ENCODE peak calls at places on chromosomes 12 and 14, in four cellular contexts. One of them, this sample, is unnamed.

GRCh38 chr14:75647650-75648049 is 13.0 kb downstream of the ERG28 start:
- DNase-seq in HepG2: no peak
- DNase-seq in K562: no peak
- DNase-seq in GM12878: no peak
- DNase-seq in this sample: no peak

GRCh38 chr14:105430535-105430934 is 10.9 kb downstream of the MTA1 start:
- DNase-seq in HepG2: no peak
- DNase-seq in K562: no peak
- DNase-seq in GM12878: no peak
- DNase-seq in this sample: no peak

GRCh38 chr12:111759276-111759675 is 7.5 kb upstream of the ALDH2 start:
- DNase-seq in HepG2: no peak
- DNase-seq in K562: no peak
- DNase-seq in GM12878: no peak
- DNase-seq in this sample: no peak

GRCh38 chr12:39931231-39931630 is 174.7 kb downstream of the SLC2A13 start:
- DNase-seq in HepG2: no peak
- DNase-seq in K562: no peak
- DNase-seq in GM12878: no peak
- DNase-seq in this sample: no peak

GRCh38 chr14:24813819-24814259 is 179.8 kb upstream of the GZMB start:
- DNase-seq in HepG2: peak; percentile 76
- DNase-seq in K562: no peak
- DNase-seq in GM12878: no peak
- DNase-seq in this sample: no peak

GRCh38 chr14:105087963-105088811 is 23.0 kb upstream of the GPR132 start:
- DNase-seq in HepG2: peak; percentile 40
- DNase-seq in K562: peak; percentile 23
- DNase-seq in GM12878: no peak
- DNase-seq in this sample: no peak

GRCh38 chr12:16513231-16513630 is 92.7 kb downstream of the LMO3 start:
- DNase-seq in HepG2: no peak
- DNase-seq in K562: no peak
- DNase-seq in GM12878: no peak
- DNase-seq in this sample: no peak

GRCh38 chr12:53180931-53181645 is 363 bp upstream of the CSAD start:
- DNase-seq in HepG2: peak; percentile 71
- DNase-seq in K562: peak; percentile 96
- DNase-seq in GM12878: no peak
- DNase-seq in this sample: peak; percentile 89

GRCh38 chr12:31715283-31715825 is 13.5 kb downstream of the AMN1 start:
- DNase-seq in HepG2: peak; percentile 76
- DNase-seq in K562: peak; percentile 63
- DNase-seq in GM12878: peak; percentile 77
- DNase-seq in this sample: no peak

GRCh38 chr14:66601932-66602578 is 94.1 kb downstream of the GPHN start:
- DNase-seq in HepG2: no peak
- DNase-seq in K562: no peak
- DNase-seq in GM12878: peak; percentile 27
- DNase-seq in this sample: no peak

GRCh38 chr12:113485330-113485729 is 13.7 kb upstream of the LHX5 start:
- DNase-seq in HepG2: no peak
- DNase-seq in K562: peak; percentile 25
- DNase-seq in GM12878: no peak
- DNase-seq in this sample: no peak

GRCh38 chr12:2775431-2775830 is 19.3 kb upstream of the FKBP4 start:
- DNase-seq in HepG2: no peak
- DNase-seq in K562: no peak
- DNase-seq in GM12878: no peak
- DNase-seq in this sample: no peak
- TF ChIP-seq SP1 in HepG2: no peak
- TF ChIP-seq SP1 in K562: no peak
- TF ChIP-seq SP1 in GM12878: no peak
- TF ChIP-seq SP1 in this sample: no peak

DNA sequence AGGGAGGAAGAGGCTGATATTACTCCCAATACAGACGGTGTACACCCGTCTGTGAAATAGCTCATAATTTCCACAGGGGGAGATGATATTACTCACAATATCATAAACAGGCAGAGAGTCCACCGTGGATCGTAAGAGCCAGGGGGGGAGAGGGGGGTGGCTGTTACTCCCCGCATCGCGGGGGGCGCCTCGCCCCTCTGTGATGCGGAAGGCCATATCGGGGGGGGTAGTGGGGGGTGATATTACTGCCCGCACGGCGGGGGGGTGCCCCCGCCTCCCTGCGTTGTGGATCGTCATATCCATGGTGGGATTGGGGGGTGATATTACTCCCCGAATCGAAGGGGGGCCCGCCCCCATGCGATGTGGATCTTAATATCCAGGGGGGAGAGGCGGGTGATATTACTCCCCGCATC is 91.9 kb downstream of the FRMD6 start:
- DNase-seq in HepG2: no peak
- DNase-seq in K562: no peak
- DNase-seq in GM12878: no peak
- DNase-seq in this sample: no peak
- TF ChIP-seq BHLHE40 in HepG2: no peak
- TF ChIP-seq BHLHE40 in K562: no peak
- TF ChIP-seq BHLHE40 in GM12878: no peak
- TF ChIP-seq BHLHE40 in this sample: no peak

GRCh38 chr14:88421286-88421685 is 35.8 kb downstream of the SPATA7 start:
- DNase-seq in HepG2: no peak
- DNase-seq in K562: no peak
- DNase-seq in GM12878: no peak
- DNase-seq in this sample: no peak
- TF ChIP-seq SP1 in HepG2: no peak
- TF ChIP-seq SP1 in K562: no peak
- TF ChIP-seq SP1 in GM12878: no peak
- TF ChIP-seq SP1 in this sample: no peak

GRCh38 chr12:561116-561705 is 101.5 kb downstream of the B4GALNT3 start:
- DNase-seq in HepG2: no peak
- DNase-seq in K562: no peak
- DNase-seq in GM12878: no peak
- DNase-seq in this sample: no peak

GRCh38 chr12:563250-563781 is 99.9 kb downstream of the NINJ2 start:
- DNase-seq in HepG2: no peak
- DNase-seq in K562: no peak
- DNase-seq in GM12878: no peak
- DNase-seq in this sample: no peak

GRCh38 chr12:560666-561065 is 100.9 kb downstream of the B4GALNT3 start:
- DNase-seq in HepG2: no peak
- DNase-seq in K562: no peak
- DNase-seq in GM12878: no peak
- DNase-seq in this sample: no peak

GRCh38 chr12:562634-563033 is 100.6 kb downstream of the NINJ2 start:
- DNase-seq in HepG2: no peak
- DNase-seq in K562: no peak
- DNase-seq in GM12878: no peak
- DNase-seq in this sample: no peak

DNA sequence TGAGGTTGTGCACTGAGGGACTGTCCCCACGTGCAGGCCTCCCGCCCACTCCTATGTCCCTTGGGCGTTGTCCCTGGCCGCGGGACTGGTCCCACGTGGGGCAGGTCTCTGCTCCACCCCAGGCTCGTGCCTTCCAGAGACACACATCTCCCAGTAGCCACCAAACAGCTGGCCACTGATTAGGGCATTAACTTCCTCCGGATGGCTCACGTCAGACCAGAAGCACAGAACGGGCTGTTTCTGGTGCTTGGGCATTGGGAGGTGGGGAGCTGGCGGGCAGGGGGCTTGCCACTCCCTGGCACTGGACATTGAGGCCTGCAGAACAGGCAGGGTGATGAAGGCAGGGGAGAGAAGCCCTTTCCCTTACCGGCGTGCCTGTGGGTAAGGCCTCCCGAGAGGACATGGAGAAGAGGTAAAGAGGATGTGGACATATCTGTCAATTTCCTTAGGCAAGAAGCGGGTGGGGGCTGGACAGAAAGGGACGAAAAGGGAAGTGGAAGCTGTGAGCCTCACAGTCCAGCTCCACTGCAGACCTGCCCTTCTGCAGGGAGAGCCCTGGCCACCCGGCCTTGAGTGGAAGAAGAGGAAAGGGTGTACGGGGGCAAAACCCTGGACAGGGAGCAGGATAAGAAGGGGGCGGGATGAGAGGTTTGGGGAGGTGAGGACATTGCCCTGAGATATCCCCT is 101.2 kb downstream of the NINJ2 start:
- DNase-seq in HepG2: no peak
- DNase-seq in K562: peak; percentile 40
- DNase-seq in GM12878: no peak
- DNase-seq in this sample: no peak
- TF ChIP-seq BHLHE40 in HepG2: no peak
- TF ChIP-seq BHLHE40 in K562: peak; percentile 69
- TF ChIP-seq BHLHE40 in GM12878: peak; percentile 72
- TF ChIP-seq BHLHE40 in this sample: no peak

DNA sequence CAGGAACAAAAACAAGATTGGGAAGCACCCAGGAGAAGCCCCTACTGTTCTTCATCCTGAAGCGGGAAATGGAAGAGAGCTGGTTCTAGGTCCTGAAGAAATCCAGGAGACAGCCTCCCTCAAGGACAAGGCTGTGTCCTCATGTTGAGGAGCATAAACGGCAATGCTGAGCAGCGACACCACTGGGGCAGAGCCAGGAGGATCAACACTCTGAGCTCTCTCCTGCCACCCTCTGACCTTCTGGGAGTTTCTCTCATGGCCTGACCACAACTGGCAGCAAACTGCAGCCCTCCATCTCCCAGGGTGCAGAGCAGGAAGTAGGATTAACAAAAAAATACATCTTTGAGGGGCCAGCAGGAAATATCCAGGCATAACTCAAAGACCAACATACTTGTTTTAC is 1292.2 kb upstream of the TMEM132C start:
- DNase-seq in HepG2: no peak
- DNase-seq in K562: peak; percentile 13
- DNase-seq in GM12878: no peak
- DNase-seq in this sample: no peak
- TF ChIP-seq SP1 in HepG2: no peak
- TF ChIP-seq SP1 in K562: no peak
- TF ChIP-seq SP1 in GM12878: no peak
- TF ChIP-seq SP1 in this sample: no peak

GRCh38 chr14:80658733-80659132 is 282.8 kb downstream of the CEP128 start:
- DNase-seq in HepG2: peak; percentile 79
- DNase-seq in K562: no peak
- DNase-seq in GM12878: no peak
- DNase-seq in this sample: no peak
- TF ChIP-seq BHLHE40 in HepG2: no peak
- TF ChIP-seq BHLHE40 in K562: no peak
- TF ChIP-seq BHLHE40 in GM12878: no peak
- TF ChIP-seq BHLHE40 in this sample: no peak

DNA sequence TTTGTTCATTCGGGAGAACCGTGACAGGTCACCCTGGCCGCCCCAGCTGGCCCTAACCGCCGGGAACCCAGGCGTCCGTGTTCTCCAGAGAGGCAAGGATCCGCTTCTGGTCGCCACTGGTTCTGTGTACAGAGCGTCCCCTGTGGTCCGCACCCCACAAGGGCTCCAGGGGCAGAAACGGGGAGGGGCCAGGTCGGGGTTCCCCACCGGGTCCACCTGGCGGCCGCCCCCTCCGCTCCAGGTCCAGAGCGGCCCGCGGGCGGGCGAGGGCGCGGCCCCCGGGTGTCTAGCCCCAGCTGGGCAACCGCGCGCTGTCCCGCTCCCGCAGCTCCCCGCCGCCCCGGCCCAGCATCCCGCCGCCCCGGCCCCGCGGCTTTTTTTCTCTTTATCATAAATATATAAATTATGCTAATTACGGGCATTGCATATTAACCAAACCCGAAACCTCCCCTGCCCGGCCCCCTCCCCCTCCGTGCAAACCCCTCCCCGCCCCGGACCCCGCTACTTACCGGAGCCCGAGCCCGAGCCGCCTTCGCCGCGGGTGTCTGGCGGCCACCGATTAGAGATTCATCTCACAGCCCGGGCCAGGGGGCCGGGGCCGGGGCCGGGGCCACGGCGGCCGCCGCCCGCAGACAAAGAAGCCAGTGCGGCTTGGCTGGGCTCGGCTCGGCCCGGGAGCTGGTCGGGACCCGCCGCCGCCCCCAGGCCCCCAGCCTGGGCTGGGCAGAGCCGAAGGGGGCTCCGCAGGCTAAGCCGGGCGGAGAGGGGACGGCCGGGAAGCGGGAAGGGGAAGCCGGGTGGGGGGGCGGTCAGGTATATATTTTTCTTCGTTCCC is 512 bp downstream of the POU6F1 start:
- DNase-seq in HepG2: no peak
- DNase-seq in K562: peak; percentile 95
- DNase-seq in GM12878: no peak
- DNase-seq in this sample: peak; percentile 55
- TF ChIP-seq SP1 in HepG2: no peak
- TF ChIP-seq SP1 in K562: peak; percentile 52
- TF ChIP-seq SP1 in GM12878: no peak
- TF ChIP-seq SP1 in this sample: no peak

DNA sequence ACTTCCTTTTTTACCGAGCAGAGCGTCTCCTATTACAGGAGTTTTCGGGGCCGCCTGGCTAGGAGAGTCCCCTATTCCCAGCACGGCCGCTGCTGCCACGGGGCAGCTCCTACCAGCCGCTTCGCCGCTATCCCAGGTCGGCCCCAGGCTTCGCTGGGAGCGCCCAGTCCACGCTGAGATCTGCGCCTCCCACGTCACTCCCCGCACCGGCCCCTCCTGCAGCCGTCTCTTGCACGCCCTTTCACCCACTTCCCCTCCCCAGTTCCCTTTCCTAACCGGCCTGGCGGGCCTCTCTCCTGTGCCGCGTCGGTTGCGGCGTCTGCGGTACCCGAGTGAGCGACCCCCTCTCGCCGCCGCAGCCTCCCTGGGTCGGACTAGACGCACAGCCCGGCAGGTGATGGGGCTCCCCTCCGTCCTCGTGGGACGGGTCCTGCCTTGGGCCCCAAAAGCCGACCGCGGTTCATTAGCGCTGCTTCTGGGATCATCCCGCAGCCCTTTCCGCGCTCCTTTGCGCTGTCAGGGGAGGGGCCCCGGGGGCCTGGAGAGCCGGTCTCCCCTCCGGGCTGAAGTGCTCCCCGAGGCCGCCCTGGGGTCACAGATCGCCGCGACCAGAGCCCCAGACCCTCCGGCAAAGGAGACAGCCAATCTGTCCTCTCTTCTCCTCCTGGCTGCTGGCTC is 1318.4 kb downstream of the TMEM121 start:
- DNase-seq in HepG2: peak; percentile 44
- DNase-seq in K562: no peak
- DNase-seq in GM12878: no peak
- DNase-seq in this sample: no peak
- TF ChIP-seq BHLHE40 in HepG2: no peak
- TF ChIP-seq BHLHE40 in K562: no peak
- TF ChIP-seq BHLHE40 in GM12878: no peak
- TF ChIP-seq BHLHE40 in this sample: no peak

GRCh38 chr12:69024413-69024812 is 91.4 kb upstream of the CPM start:
- DNase-seq in HepG2: no peak
- DNase-seq in K562: no peak
- DNase-seq in GM12878: no peak
- DNase-seq in this sample: no peak
- TF ChIP-seq SP1 in HepG2: no peak
- TF ChIP-seq SP1 in K562: no peak
- TF ChIP-seq SP1 in GM12878: no peak
- TF ChIP-seq SP1 in this sample: no peak

DNA sequence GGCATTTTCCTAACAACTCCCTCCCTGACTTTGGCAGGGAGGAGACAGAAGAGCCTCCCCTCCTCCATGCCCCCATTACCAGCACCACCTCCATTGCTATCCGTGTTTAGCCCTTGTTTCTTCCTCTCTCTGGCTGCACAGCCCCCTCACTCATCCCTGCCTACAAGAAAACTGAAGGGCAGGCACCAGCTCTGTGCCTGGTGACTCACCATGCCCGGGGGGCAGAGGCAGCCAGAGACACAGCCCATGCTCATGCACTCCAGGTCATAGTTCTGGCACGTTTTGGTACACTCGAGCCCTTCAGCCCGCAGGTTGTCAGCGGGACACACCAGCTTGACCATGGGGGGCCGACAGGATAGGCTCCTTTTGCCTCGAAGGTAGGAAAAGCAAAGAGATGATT is 80.4 kb downstream of the VWF start:
- DNase-seq in HepG2: no peak
- DNase-seq in K562: no peak
- DNase-seq in GM12878: no peak
- DNase-seq in this sample: no peak
- TF ChIP-seq BHLHE40 in HepG2: no peak
- TF ChIP-seq BHLHE40 in K562: no peak
- TF ChIP-seq BHLHE40 in GM12878: no peak
- TF ChIP-seq BHLHE40 in this sample: no peak

This sample was measured in HEK293T.